ENCODE peak calls at places on chromosomes 16 and 17, in four cellular contexts. Q, A, J and V are unnamed samples.

GRCh38 chr17:31394544-31394943 is 3.1 kb downstream of the RAB11FIP4 start:
- DNase-seq in Q (peak; percentile 15), J (peak; percentile 97), A (peak; percentile 36), V (peak; percentile 64)

GRCh38 chr16:55179858-55180585 is 144.0 kb upstream of the IRX6 start:
- DNase-seq in Q (no peak), J (no peak), A (no peak), V (no peak)

GRCh38 chr16:10318798-10319500 is 66.9 kb upstream of the ATF7IP2 start:
- DNase-seq in J (no peak), Q (no peak), A (no peak), V (no peak)

GRCh38 chr17:59601130-59601529 is 18.6 kb upstream of the CLTC start:
- DNase-seq in Q (no peak), J (no peak), A (no peak), V (no peak)

GRCh38 chr16:28163699-28164584 is 47.8 kb downstream of the XPO6 start:
- DNase-seq in Q (no peak), J (no peak), A (no peak), V (no peak)

GRCh38 chr17:77451894-77452852 is 311.4 kb downstream of the SEC14L1 start:
- DNase-seq in Q (peak; percentile 41), A (peak; percentile 69), J (peak; percentile 92), V (peak; percentile 71)

GRCh38 chr17:55717898-55718735 is 4.5 kb downstream of the TMEM100 start:
- DNase-seq in A (peak; percentile 70), J (peak; percentile 96), Q (peak; percentile 23), V (peak; percentile 51)

GRCh38 chr16:70428178-70428998 is 10.5 kb downstream of the ST3GAL2 start:
- DNase-seq in A (peak; percentile 93), J (peak; percentile 94), Q (no peak), V (peak; percentile 96)

GRCh38 chr17:45722161-45722560 is 62.0 kb upstream of the CRHR1 start:
- DNase-seq in A (no peak), Q (no peak), J (peak; percentile 93), V (no peak)

GRCh38 chr16:24966031-24966430 is 49.1 kb downstream of the ARHGAP17 start:
- DNase-seq in A (no peak), J (no peak), Q (no peak), V (no peak)

GRCh38 chr17:78434455-78435329 is 56.2 kb downstream of the PGS1 start:
- DNase-seq in A (no peak), Q (no peak), J (no peak), V (no peak)

GRCh38 chr17:30526401-30526800 is 49.2 kb downstream of the GOSR1 start:
- DNase-seq in Q (no peak), J (no peak), A (no peak), V (no peak)

GRCh38 chr17:73133911-73134649 is 30.7 kb upstream of the SSTR2 start:
- DNase-seq in J (no peak), A (no peak), Q (no peak), V (no peak)

GRCh38 chr17:73126716-73127473 is 34.4 kb upstream of the SLC39A11 start:
- DNase-seq in Q (no peak), A (no peak), J (no peak), V (no peak)

GRCh38 chr17:73135774-73136173 is 29.0 kb upstream of the SSTR2 start:
- DNase-seq in A (no peak), Q (no peak), J (no peak), V (no peak)

GRCh38 chr17:73137376-73137775 is 27.4 kb upstream of the SSTR2 start:
- DNase-seq in Q (no peak), J (no peak), A (no peak), V (no peak)

GRCh38 chr17:73131993-73132595 is 32.7 kb upstream of the SSTR2 start:
- DNase-seq in Q (no peak), J (peak; percentile 39), A (no peak), V (no peak)
- H3K4me1 ChIP-seq in Q (no peaks in the 10 kb centered on the region), J (no peaks in the 10 kb centered on the region), A (no peaks in the 10 kb centered on the region), V (no peaks in the 10 kb centered on the region)

GRCh38 chr17:82008258-82008940 is 14.3 kb downstream of the CENPX start:
- DNase-seq in J (no peak), A (no peak), Q (no peak), V (no peak)

GRCh38 chr17:82008941-82009405 is 13.7 kb downstream of the CENPX start:
- DNase-seq in J (no peak), A (no peak), Q (no peak), V (peak; percentile 72)

GRCh38 chr17:82007495-82008257 is 15.0 kb downstream of the CENPX start:
- DNase-seq in Q (no peak), A (no peak), J (no peak), V (no peak)

GRCh38 chr17:82010575-82011525 is 11.8 kb downstream of the CENPX start:
- DNase-seq in Q (no peak), A (no peak), J (no peak), V (no peak)

DNA sequence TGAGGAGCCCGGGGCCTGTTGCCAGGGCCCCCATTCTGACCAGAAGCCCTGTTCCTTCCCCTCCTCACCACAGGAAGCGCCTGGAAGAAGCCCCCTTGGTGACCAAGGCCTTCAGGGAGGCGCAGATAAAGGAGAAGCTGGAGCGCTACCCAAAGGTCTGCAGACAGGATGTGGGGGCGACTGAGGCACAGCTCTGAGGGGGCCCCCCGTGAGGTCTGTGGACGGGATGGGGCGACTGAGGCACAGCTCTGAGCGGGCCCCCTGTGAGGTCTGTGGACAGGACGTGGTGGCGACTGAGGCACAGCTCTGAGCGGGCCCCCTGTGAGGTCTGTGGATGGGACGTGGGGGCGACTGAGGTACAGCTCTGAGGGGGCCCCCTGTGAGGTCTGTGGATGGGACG is 13.3 kb downstream of the CENPX start:
- DNase-seq in A (no peak), Q (no peak), J (no peak), V (no peak)
- H3K4me1 ChIP-seq in A (peaks cover 5% of the 10 kb centered on the region), Q (no peaks in the 10 kb centered on the region), J (no peaks in the 10 kb centered on the region), V (peaks cover 34% of the 10 kb centered on the region)

GRCh38 chr16:67672739-67673662 is 6.4 kb downstream of the C16orf86 start:
- DNase-seq in J (peak; percentile 94), Q (peak; percentile 21), A (no peak), V (peak; percentile 66)
- H3K4me1 ChIP-seq in J (no peaks in the 10 kb centered on the region), Q (no peaks in the 10 kb centered on the region), A (no peaks in the 10 kb centered on the region), V (peaks cover 36% of the 10 kb centered on the region)

GRCh38 chr16:56608043-56608875 is at the start of gene MT2A:
- DNase-seq in A (peak; percentile 93), J (peak; percentile 93), Q (peak; percentile 83), V (peak; percentile 94)
- H3K4me1 ChIP-seq in A (peaks cover 7% of the 10 kb centered on the region), J (no peaks in the 10 kb centered on the region), Q (peaks cover 39% of the 10 kb centered on the region), V (peaks cover 52% of the 10 kb centered on the region)

GRCh38 chr17:44004761-44005526 is 522 bp downstream of the NAGS start:
- DNase-seq in A (peak; percentile 23), Q (no peak), J (peak; percentile 87), V (no peak)

GRCh38 chr17:44005865-44006580 is 1.6 kb downstream of the NAGS start:
- DNase-seq in A (no peak), J (peak; percentile 95), Q (peak; percentile 37), V (no peak)

GRCh38 chr17:44002141-44002848 is 2.1 kb upstream of the NAGS start:
- DNase-seq in Q (no peak), J (no peak), A (no peak), V (no peak)

GRCh38 chr17:44005527-44005864 is 1.1 kb downstream of the NAGS start:
- DNase-seq in Q (no peak), A (no peak), J (no peak), V (no peak)

GRCh38 chr17:44004077-44004760 is at the start of gene NAGS:
- DNase-seq in A (no peak), J (peak; percentile 89), Q (no peak), V (no peak)
- H3K4me1 ChIP-seq in A (peaks cover 27% of the 10 kb centered on the region), J (peaks cover 6% of the 10 kb centered on the region), Q (peaks cover 28% of the 10 kb centered on the region), V (peaks cover 35% of the 10 kb centered on the region)

DNA sequence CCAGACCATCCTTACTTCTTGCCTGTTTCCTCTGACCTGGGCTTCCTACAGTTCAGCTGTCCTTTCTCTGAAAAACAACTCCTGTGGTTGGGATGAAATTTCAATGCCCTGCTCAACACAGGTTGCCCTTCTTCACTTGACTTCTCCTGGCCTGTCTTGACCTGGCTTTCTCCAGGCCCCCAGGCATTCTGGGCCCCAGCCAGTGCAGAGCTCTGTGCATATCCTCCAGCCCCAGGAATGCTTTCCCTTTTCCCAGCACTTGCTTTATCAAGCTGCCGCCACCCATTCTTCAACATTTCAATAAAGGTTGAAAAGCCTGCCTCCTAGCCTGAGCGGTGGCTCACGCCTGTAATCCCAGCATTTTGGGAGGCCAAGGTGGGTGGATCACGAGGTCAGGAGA is 10.7 kb downstream of the ODAD4 start:
- DNase-seq in J (no peak), A (no peak), Q (no peak), V (no peak)
- H3K4me1 ChIP-seq in J (no peaks in the 10 kb centered on the region), A (no peaks in the 10 kb centered on the region), Q (no peaks in the 10 kb centered on the region), V (peaks cover 4% of the 10 kb centered on the region)

GRCh38 chr16:48961546-48961945 is 320.1 kb downstream of the CBLN1 start:
- DNase-seq in Q (no peak), A (no peak), J (no peak), V (no peak)
- H3K4me1 ChIP-seq in Q (no peaks in the 10 kb centered on the region), A (no peaks in the 10 kb centered on the region), J (no peaks in the 10 kb centered on the region), V (no peaks in the 10 kb centered on the region)

GRCh38 chr17:40551091-40551873 is 14.0 kb downstream of the CCR7 start:
- DNase-seq in J (peak; percentile 36), Q (no peak), A (peak; percentile 94), V (peak; percentile 62)
- H3K4me1 ChIP-seq in J (no peaks in the 10 kb centered on the region), Q (peaks cover 98% of the 10 kb centered on the region), A (peaks cover 17% of the 10 kb centered on the region), V (peaks cover 54% of the 10 kb centered on the region)

GRCh38 chr17:4858068-4858879 is 25.1 kb downstream of the MINK1 start:
- DNase-seq in A (no peak), J (peak; percentile 66), Q (no peak), V (peak; percentile 61)
- H3K4me1 ChIP-seq in A (peaks cover 5% of the 10 kb centered on the region), J (peaks cover 11% of the 10 kb centered on the region), Q (peaks cover 6% of the 10 kb centered on the region), V (peaks cover 58% of the 10 kb centered on the region)

GRCh38 chr17:47956818-47957590 is 679 bp downstream of the PRR15L start:
- DNase-seq in A (no peak), J (no peak), Q (no peak), V (no peak)

GRCh38 chr17:47955497-47956461 is 1.9 kb downstream of the PRR15L start:
- DNase-seq in J (no peak), Q (no peak), A (no peak), V (no peak)

GRCh38 chr17:47961406-47961805 is 3.7 kb upstream of the PRR15L start:
- DNase-seq in A (no peak), J (peak; percentile 39), Q (no peak), V (no peak)

GRCh38 chr17:47959825-47960655 is 2.4 kb upstream of the PRR15L start:
- DNase-seq in A (no peak), J (peak; percentile 45), Q (no peak), V (no peak)

GRCh38 chr17:47957591-47958490 is at the start of gene PRR15L:
- DNase-seq in Q (no peak), A (no peak), J (peak; percentile 80), V (no peak)
- H3K4me1 ChIP-seq in Q (no peaks in the 10 kb centered on the region), A (no peaks in the 10 kb centered on the region), J (peaks cover 13% of the 10 kb centered on the region), V (no peaks in the 10 kb centered on the region)